ENCODE peak calls at places on chromosome 14, in ten cellular contexts. Y is CD4-positive, CD25-positive, alpha-beta regulatory T cell; Q is SK-N-MC; N is AG04450; F is fibroblast of lung; D is dorsolateral prefrontal cortex; M is transverse colon; B is stomach; T is A549; K is CD4-positive, alpha-beta T cell. E is an unnamed sample.

GRCh38 chr14:54807428-54807827 is 95.2 kb downstream of the GCH1 start:
- DNase-seq in Y (no peak), Q (no peak), N (no peak), F (no peak), D (no peak), M (no peak), B (no peak), T (no peak), K (no peak), E (no peak)

GRCh38 chr14:105495990-105496830 is 5.2 kb downstream of the TEDC1 start:
- DNase-seq in Y (no peak), Q (no peak), N (no peak), F (no peak), D (no peak), M (no peak), B (no peak), T (no peak), K (no peak), E (no peak)

GRCh38 chr14:102362084-102362483 is 606 bp downstream of the CINP start:
- DNase-seq in Y (no peak), Q (no peak), N (no peak), F (peak), D (no peak), M (no peak), B (no peak), T (peak), K (no peak), E (no peak)

GRCh38 chr14:36579001-36579555 is 3.3 kb downstream of the NKX2-8 start:
- DNase-seq in Y (no peak), Q (no peak), N (no peak), F (no peak), D (no peak), M (no peak), B (no peak), T (no peak), K (no peak), E (no peak)

GRCh38 chr14:47278233-47278842 is 397.1 kb downstream of the MDGA2 start:
- DNase-seq in Y (no peak), Q (no peak), N (no peak), F (peak), D (peak), M (peak), B (peak), T (peak), K (no peak), E (peak)

GRCh38 chr14:76456200-76456599 is 80.3 kb downstream of the ESRRB start:
- DNase-seq in Y (no peak), Q (no peak), N (no peak), F (peak), D (no peak), M (no peak), B (no peak), T (peak), K (no peak), E (peak)

GRCh38 chr14:96489327-96489726 is 12.9 kb upstream of the PAPOLA start:
- DNase-seq in Y (no peak), Q (no peak), N (no peak), F (no peak), D (no peak), M (no peak), B (no peak), T (no peak), K (no peak), E (no peak)

GRCh38 chr14:79758985-79759384 is 452.3 kb downstream of the DIO2 start:
- DNase-seq in Y (no peak), Q (no peak), N (no peak), F (no peak), D (no peak), M (no peak), B (no peak), T (no peak), K (no peak), E (no peak)

GRCh38 chr14:96100171-96101064 is 61.3 kb downstream of the C14orf132 start:
- DNase-seq in Y (no peak), Q (peak), N (peak), F (peak), D (peak), M (peak), B (peak), T (peak), K (peak), E (peak)

GRCh38 chr14:54338696-54339317 is 58.0 kb upstream of the CDKN3 start:
- DNase-seq in Y (no peak), Q (no peak), N (peak), F (peak), D (no peak), M (no peak), B (no peak), T (peak), K (no peak), E (no peak)

GRCh38 chr14:23447634-23448353 is 12.3 kb upstream of the MYH7 start:
- DNase-seq in Y (no peak), Q (no peak), N (no peak), F (no peak), D (no peak), M (peak), B (peak), T (no peak), K (no peak), E (no peak)

DNA sequence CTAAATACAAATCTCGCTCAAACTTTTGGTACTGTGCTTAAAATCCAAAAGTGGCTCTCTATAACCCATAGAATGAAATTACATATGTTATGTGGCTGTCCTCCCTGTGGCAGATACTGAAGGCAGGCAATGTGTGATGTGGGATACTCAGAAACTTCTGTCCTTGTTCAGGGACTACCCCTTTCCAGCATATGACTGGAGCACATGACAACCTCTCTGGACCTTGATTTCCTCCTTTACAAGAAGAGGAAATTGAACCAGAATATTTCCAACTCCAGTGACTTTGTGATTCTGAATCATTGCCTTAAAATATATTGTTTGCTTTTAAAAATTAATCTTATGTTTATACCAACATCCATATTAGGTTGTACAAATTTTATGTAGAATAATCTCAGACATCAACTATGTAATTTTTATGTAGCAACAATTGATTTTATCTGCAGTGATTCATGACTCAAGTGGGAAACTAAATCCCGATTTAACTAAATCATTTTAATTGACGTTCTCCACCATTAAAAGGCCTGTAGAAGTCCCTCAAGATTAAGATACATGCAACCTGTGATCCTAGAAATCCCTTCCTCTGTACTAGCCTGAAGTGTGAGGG is 162.4 kb downstream of the AKAP6 start:
- DNase-seq in Y (no peak), Q (no peak), N (no peak), F (no peak), D (no peak), M (no peak), B (no peak), T (no peak), K (no peak), E (no peak)
- H3K27ac ChIP-seq in Y (no peak), Q (no peak), N (no peak), F (no peak), D (peak), M (no peak), B (no peak), T (no peak), K (no peak), E (peak)

GRCh38 chr14:100143934-100144333 is 15.5 kb downstream of the DEGS2 start:
- DNase-seq in Y (no peak), Q (no peak), N (no peak), F (no peak), D (no peak), M (no peak), B (no peak), T (no peak), K (no peak), E (no peak)

GRCh38 chr14:100141133-100141497 is 18.3 kb downstream of the DEGS2 start:
- DNase-seq in Y (no peak), Q (no peak), N (no peak), F (no peak), D (no peak), M (no peak), B (no peak), T (no peak), K (no peak), E (no peak)

GRCh38 chr14:100143523-100143922 is 15.9 kb downstream of the DEGS2 start:
- DNase-seq in Y (no peak), Q (no peak), N (no peak), F (no peak), D (no peak), M (no peak), B (no peak), T (no peak), K (no peak), E (no peak)

GRCh38 chr14:100140452-100141132 is 18.9 kb downstream of the DEGS2 start:
- DNase-seq in Y (no peak), Q (no peak), N (no peak), F (no peak), D (no peak), M (no peak), B (peak), T (no peak), K (no peak), E (no peak)

DNA sequence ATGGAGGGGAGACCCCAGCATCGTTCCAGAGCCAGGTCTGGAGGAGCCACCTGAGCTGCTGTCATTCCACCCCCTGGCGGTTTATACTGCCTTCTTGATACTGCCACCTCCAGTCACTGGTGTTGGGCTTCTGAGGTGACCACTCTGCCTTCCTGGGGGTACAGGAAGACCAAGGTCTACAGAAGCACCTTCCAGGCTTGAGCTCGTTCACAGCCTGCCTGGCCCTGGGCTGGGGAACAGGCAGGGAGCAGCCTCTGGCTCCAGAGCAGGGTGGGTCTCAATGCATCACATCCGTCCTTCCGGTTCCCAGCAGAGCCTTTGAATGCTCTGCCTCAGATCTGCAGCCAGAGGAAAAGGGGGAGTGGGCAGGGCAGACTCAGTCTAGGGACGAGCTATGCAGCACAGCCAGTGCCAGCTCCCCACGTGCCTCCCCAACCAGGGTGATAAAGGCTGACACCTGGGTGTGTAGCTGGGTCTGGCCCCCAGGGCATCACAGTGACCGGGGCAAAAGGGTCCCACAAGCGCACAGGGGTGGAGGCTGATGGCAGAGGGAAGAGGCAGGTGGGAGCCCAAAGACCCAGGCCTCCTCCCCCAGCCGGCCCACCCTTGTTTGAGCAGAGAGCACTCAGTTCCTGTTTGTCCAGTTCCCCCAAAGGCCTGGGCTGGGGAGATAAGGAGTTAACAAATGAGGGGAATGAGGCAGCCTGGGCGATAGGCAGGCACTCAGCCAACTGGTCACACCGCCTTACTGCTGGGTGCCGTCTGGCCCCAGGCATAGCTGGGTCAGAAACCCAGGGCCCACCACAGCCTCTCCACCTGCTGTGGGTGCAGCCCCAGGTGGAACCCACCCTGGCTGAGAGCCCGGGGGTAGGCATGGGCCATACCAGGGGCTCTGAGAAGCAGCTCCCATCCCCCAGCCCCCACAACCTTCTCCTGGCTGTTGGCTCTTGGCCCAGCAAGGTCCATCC is 17.1 kb downstream of the DEGS2 start:
- DNase-seq in Y (no peak), Q (no peak), N (no peak), F (no peak), D (no peak), M (peak), B (peak), T (no peak), K (no peak), E (no peak)
- H3K27ac ChIP-seq in Y (no peak), Q (no peak), N (no peak), F (no peak), D (peak), M (peak), B (peak), T (no peak), K (peak), E (peak)

DNA sequence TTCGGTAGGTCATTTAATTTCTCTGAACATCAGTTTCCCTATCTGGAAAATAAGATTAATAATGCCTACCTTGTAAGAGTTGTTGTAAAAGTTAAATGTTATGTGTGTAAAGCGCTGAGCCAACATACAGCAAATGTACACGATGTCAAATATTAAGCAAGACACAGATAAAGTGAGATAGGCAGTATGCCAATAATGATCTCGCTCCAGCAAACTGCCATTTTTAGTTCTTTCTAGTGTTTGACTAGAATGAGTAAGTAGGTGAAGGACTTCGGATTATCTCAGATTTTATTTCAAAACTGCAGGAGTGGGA is 838 bp downstream of the DHRS7 start:
- DNase-seq in Y (no peak), Q (no peak), N (no peak), F (no peak), D (no peak), M (no peak), B (no peak), T (peak), K (no peak), E (no peak)
- H3K27ac ChIP-seq in Y (peak), Q (no peak), N (no peak), F (peak), D (peak), M (peak), B (peak), T (peak), K (peak), E (peak)

DNA sequence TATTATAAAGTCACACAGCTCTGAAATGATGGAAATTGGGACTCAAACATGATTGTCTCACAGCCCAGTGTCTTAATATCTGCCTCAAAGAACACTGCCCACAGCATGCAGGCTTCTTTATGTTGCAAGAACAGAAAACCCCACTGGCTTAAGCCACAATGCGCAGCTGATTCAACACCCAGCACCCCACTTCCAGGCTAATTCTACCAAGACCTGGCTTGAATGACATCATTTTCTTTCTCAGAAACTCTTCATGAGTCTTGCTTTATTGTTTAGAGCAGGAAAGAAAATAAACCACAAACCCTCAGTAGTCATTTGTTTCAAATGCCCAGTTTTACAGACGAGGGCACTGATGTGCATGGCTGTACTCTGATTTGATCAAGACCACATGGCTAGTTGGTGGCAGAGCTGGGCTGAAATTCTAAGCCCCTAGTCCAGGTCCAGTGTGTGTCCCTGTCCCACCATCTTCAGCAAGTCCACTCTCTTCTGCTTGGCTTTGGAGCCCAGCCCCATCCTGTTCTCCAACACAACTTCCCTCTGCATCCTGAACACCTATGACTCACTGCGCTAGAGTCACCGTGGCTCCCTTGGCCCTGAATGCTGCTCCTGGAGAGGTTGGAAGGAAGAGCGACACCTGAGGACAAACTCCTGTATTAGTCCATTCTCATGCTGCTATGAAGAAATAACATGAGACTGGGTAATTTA is 50.3 kb upstream of the SRSF5 start:
- DNase-seq in Y (no peak), Q (no peak), N (peak), F (peak), D (no peak), M (peak), B (no peak), T (no peak), K (no peak), E (no peak)
- H3K27ac ChIP-seq in Y (no peak), Q (no peak), N (peak), F (peak), D (peak), M (peak), B (peak), T (no peak), K (no peak), E (peak)

DNA sequence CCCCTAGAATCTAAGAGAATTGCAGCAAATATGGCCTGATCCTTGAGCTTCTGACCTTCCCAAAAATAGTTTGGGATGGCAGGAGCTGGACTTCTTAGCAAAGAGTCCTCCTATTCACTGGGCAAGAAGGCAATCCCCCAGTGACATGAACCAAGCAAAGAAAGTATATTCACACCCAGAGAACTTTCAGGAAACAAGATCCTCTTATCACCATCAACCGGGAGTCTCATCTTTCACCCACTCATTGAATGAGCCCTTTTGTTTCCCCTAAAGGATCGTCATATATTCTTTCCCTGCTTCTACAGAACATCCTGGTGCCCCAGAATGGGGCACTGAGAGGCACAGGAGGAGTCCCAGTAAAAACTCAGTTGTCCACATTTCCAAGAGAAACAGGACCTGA is 19.7 kb downstream of the SPTB start:
- DNase-seq in Y (no peak), Q (no peak), N (no peak), F (no peak), D (no peak), M (no peak), B (no peak), T (no peak), K (no peak), E (no peak)
- H3K27ac ChIP-seq in Y (no peak), Q (no peak), N (no peak), F (no peak), D (no peak), M (no peak), B (no peak), T (no peak), K (no peak), E (no peak)

GRCh38 chr14:73773441-73774243 is 59.5 kb upstream of the PNMA1 start:
- DNase-seq in Y (no peak), Q (no peak), N (no peak), F (no peak), D (no peak), M (no peak), B (no peak), T (no peak), K (no peak), E (no peak)
- H3K27ac ChIP-seq in Y (peak), Q (no peak), N (no peak), F (no peak), D (no peak), M (peak), B (peak), T (no peak), K (no peak), E (no peak)

GRCh38 chr14:68308695-68309094 is 484.2 kb downstream of the ZFP36L1 start:
- DNase-seq in Y (no peak), Q (no peak), N (no peak), F (peak), D (no peak), M (no peak), B (no peak), T (no peak), K (no peak), E (no peak)
- H3K27ac ChIP-seq in Y (no peak), Q (peak), N (no peak), F (no peak), D (peak), M (peak), B (peak), T (no peak), K (no peak), E (no peak)

E was measured in substantia nigra.